ENCODE peak calls at places on chromosomes 2 and 18, in ten cellular contexts. U is CD8-positive, alpha-beta T cell; Y is GM12891; Q is iris pigment epithelial cell; K is activated CD4-positive, alpha-beta T cell treated with anti-CD3 and anti-CD28 coated beads for 36 hours; L is Peyer's patch; A is cardiac septum; X is ELR; Z is HCT116; V is stimulated activated naive B cell treated with anti-CD40 and anti-IgM and Interleukin-4, amounts not matched to agents 10 μg/mL and 1 μg/mL and 100 μg/mL, for 72 hours. S is an unnamed sample.

GRCh38 chr2:174914894-174915760 is 90.1 kb downstream of the CHN1 start:
- DNase-seq in U (no peak), Y (no peak), Q (no peak), K (no peak), L (no peak), A (no peak), X (no peak), Z (no peak), V (no peak), S (no peak)

GRCh38 chr2:183292028-183292427 is 167.8 kb downstream of the NUP35 start:
- DNase-seq in U (no peak), Y (no peak), Q (no peak), K (no peak), L (no peak), A (no peak), X (no peak), Z (no peak), V (no peak), S (no peak)

GRCh38 chr2:10412380-10412779 is 35.7 kb downstream of the ODC1 start:
- DNase-seq in U (no peak), Y (no peak), Q (peak), K (peak), L (no peak), A (no peak), X (peak), Z (no peak), V (no peak), S (no peak)

GRCh38 chr2:45820048-45820447 is 168.6 kb downstream of the PRKCE start:
- DNase-seq in U (no peak), Y (no peak), Q (no peak), K (no peak), L (no peak), A (no peak), X (no peak), Z (no peak), V (no peak), S (no peak)

GRCh38 chr18:40685241-40685640 is 1269.8 kb upstream of the PIK3C3 start:
- DNase-seq in U (no peak), Y (no peak), Q (peak), K (no peak), L (no peak), A (no peak), X (no peak), Z (no peak), V (no peak), S (no peak)

GRCh38 chr2:16161768-16162490 is 221.6 kb downstream of the MYCN start:
- DNase-seq in U (no peak), Y (no peak), Q (no peak), K (no peak), L (no peak), A (no peak), X (no peak), Z (no peak), V (no peak), S (no peak)

GRCh38 chr2:9095690-9096089 is 92.2 kb upstream of the MBOAT2 start:
- DNase-seq in U (no peak), Y (no peak), Q (peak), K (no peak), L (peak), A (peak), X (no peak), Z (no peak), V (no peak), S (peak)

GRCh38 chr2:97869722-97870346 is 125.9 kb downstream of the TMEM131 start:
- DNase-seq in U (no peak), Y (no peak), Q (no peak), K (no peak), L (no peak), A (no peak), X (no peak), Z (no peak), V (no peak), S (no peak)

GRCh38 chr2:236507393-236508085 is 62.1 kb upstream of the ACKR3 start:
- DNase-seq in U (peak), Y (peak), Q (peak), K (peak), L (no peak), A (no peak), X (peak), Z (no peak), V (peak), S (no peak)

GRCh38 chr2:74391209-74391579 is 11.1 kb upstream of the DCTN1 start:
- DNase-seq in U (no peak), Y (no peak), Q (peak), K (no peak), L (no peak), A (no peak), X (peak), Z (no peak), V (no peak), S (no peak)

GRCh38 chr2:37333256-37333655 is 8.6 kb upstream of the PRKD3 start:
- DNase-seq in U (no peak), Y (no peak), Q (no peak), K (no peak), L (no peak), A (no peak), X (no peak), Z (no peak), V (no peak), S (no peak)

GRCh38 chr2:237388036-237388435 is 25.9 kb downstream of the COL6A3 start:
- DNase-seq in U (no peak), Y (no peak), Q (peak), K (no peak), L (no peak), A (no peak), X (no peak), Z (no peak), V (no peak), S (no peak)

GRCh38 chr2:217672472-217672871 is 330.3 kb downstream of the TNS1 start:
- DNase-seq in U (no peak), Y (no peak), Q (no peak), K (no peak), L (no peak), A (no peak), X (no peak), Z (no peak), V (no peak), S (no peak)

S was measured in putamen.